ENCODE peak calls at places on chromosomes 11 and 22, in four cellular contexts. X is body of pancreas, Z is psoas muscle, P is uterus. J is an unnamed sample.

GRCh38 chr11:11348303-11348702 is 4.7 kb downstream of the CSNK2A3 start:
- DNase-seq in Z (no peak), P (no peak), X (no peak), J (no peak)

GRCh38 chr22:27107005-27107404 is 449.6 kb downstream of the MIAT start:
- DNase-seq in X (no peak), P (no peak), Z (no peak), J (no peak)

GRCh38 chr11:64834723-64835615 is 9.5 kb downstream of the CDC42BPG start:
- DNase-seq in X (peak; percentile 66), Z (peak; percentile 50), P (no peak), J (peak; percentile 76)

GRCh38 chr11:116888884-116889549 is 51.6 kb upstream of the APOA1 start:
- DNase-seq in X (no peak), P (no peak), Z (no peak), J (no peak)

GRCh38 chr11:134503104-134503503 is 91.1 kb upstream of the B3GAT1 start:
- DNase-seq in X (no peak), Z (no peak), P (no peak), J (no peak)

GRCh38 chr22:43925433-43926348 is 2.1 kb downstream of the PNPLA3 start:
- DNase-seq in X (no peak), P (no peak), Z (peak; percentile 65), J (no peak)

GRCh38 chr11:77278595-77279506 is 22.6 kb downstream of the GDPD4 start:
- DNase-seq in P (no peak), Z (no peak), X (no peak), J (no peak)

GRCh38 chr11:95469268-95469667 is 238.3 kb upstream of the SESN3 start:
- DNase-seq in P (no peak), X (no peak), Z (no peak), J (no peak)

GRCh38 chr11:67371549-67372231 is 1.7 kb downstream of the CLCF1 start:
- DNase-seq in X (peak; percentile 59), P (peak; percentile 66), Z (no peak), J (no peak)

GRCh38 chr22:44449061-44449682 is 48.9 kb downstream of the RTL6 start:
- DNase-seq in P (no peak), X (no peak), Z (no peak), J (no peak)

GRCh38 chr11:33000181-33000580 is 15.5 kb upstream of the DEPDC7 start:
- DNase-seq in X (no peak), Z (no peak), P (no peak), J (no peak)

GRCh38 chr11:114270531-114271270 is 25.5 kb upstream of the NNMT start:
- DNase-seq in Z (no peak), P (no peak), X (no peak), J (no peak)

GRCh38 chr22:42807185-42807584 is 49.9 kb downstream of the ARFGAP3 start:
- DNase-seq in P (no peak), X (no peak), Z (no peak), J (peak; percentile 21)

GRCh38 chr11:67666676-67667489 is 7.5 kb downstream of the ALDH3B2 start:
- DNase-seq in X (no peak), Z (no peak), P (no peak), J (no peak)

GRCh38 chr22:17638182-17638431 is 450 bp upstream of the BCL2L13 start:
- DNase-seq in Z (no peak), X (no peak), P (no peak), J (no peak)

GRCh38 chr11:47668665-47669064 is 26.3 kb upstream of the MTCH2 start:
- DNase-seq in X (no peak), Z (no peak), P (no peak), J (no peak)

GRCh38 chr11:5245155-5245554 is 4.5 kb downstream of the HBG1 start:
- DNase-seq in X (no peak), P (no peak), Z (no peak), J (no peak)

GRCh38 chr11:61066645-61067044 is 35.6 kb upstream of the CD5 start:
- DNase-seq in Z (no peak), X (no peak), P (no peak), J (no peak)

DNA sequence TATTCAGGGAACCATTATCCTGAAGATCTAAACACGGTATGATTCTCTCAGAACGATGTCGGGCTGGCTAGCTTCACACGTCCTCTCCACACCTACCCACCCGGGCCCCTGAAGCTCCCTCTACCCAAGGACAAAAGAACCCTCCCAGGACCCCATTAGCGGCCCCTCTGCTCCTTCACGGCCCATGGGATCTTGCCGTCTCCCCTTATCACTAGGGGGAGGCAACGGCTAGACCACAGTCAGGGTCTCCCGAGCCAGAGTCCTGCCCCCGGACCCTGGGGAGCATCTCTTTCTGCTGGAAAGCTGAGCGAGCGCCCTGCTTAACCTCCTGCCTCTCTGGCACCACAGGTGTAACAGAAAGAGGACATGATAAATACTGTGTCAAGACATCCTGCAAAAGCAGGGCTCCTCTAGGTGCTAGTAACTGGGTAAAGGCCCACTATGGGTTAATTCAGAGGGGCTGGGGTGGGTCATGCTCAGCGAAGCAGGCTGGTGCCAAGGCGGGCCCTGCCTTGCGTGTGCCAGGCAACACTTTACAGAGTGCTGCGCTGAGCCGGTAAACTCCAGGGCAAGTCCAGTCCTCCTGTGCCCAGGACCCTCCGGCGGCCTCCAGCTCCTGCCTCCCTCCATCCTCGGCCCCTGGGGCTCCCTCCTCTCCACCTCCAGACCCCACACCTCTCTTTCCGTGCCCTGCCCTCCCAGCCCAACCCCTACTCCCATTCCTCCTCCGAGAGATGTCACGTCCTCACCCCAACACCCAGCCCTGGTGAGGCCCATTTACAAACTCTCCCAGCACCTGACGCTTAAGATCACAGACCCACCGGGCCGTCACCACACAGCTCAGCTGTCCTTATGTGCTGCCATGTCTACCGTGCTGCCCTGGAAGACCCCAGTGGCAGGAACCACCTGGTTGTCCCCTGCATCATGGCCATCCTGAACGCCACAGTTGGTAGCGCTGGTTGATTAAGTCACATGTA is 3.0 kb downstream of the TOLLIP start:
- DNase-seq in Z (no peak), X (no peak), P (no peak), J (no peak)
- H3K4me3 ChIP-seq in Z (no peak overlapping the region), X (no peak overlapping the region), P (no peak overlapping the region), J (no peak overlapping the region)

GRCh38 chr11:90847268-90847886 is 624.5 kb upstream of the CHORDC1 start:
- DNase-seq in P (no peak), X (no peak), Z (no peak), J (no peak)

GRCh38 chr11:90846628-90847027 is 623.8 kb upstream of the CHORDC1 start:
- DNase-seq in X (no peak), Z (no peak), P (no peak), J (no peak)

GRCh38 chr11:90849278-90849677 is 626.4 kb upstream of the CHORDC1 start:
- DNase-seq in P (no peak), X (no peak), Z (no peak), J (no peak)

GRCh38 chr11:90855531-90855930 is 632.7 kb upstream of the CHORDC1 start:
- DNase-seq in P (no peak), X (no peak), Z (no peak), J (no peak)

DNA sequence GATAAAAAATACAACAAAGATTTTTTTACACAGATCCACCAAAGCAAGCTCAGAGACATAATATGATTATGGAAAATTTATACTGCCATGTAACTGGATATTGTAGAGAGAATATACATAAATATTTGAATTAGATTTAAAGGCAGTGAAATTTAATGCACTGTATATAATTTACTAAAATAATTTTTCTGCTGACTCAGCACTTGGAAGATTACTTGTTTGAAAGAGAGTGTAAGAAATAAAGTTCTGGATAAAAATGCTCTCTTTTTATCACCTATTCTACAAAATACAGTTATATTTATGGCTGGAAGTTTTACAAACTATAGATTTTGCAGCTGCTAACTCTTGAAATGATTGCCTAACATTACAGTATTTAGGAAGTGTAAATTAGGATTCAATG is 628.3 kb upstream of the CHORDC1 start:
- DNase-seq in P (no peak), X (no peak), Z (no peak), J (no peak)
- H3K36me3 ChIP-seq in P (no peaks in the 10 kb centered on the region), X (no peaks in the 10 kb centered on the region), Z (no peaks in the 10 kb centered on the region), J (no peaks in the 10 kb centered on the region)

DNA sequence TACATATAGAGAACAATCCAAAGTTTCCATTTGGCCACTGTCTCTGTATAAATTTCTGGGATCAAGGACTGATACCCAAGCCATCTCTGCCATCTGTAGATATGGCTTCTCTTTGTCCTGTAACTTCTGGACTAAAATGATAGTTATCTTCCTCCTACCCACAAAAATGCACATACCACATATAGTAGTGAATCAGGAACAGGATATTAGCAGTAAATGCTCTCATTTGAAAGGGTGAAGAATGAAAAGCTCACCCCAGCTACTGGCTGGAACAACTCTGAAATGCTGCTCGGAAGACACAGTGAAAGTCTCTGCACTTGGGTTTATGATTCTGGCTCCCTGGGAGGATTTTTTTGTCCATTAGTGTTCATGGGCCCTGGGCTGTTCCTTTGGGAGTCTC is 856.4 kb upstream of the LRRC4C start:
- DNase-seq in X (no peak), Z (no peak), P (no peak), J (no peak)
- H3K27ac ChIP-seq in X (no peak overlapping the region), Z (no peak overlapping the region), P (no peak overlapping the region), J (no peak overlapping the region)

GRCh38 chr11:121715395-121715794 is 262.6 kb upstream of the SORL1-AS1 start:
- DNase-seq in P (no peak), X (no peak), Z (no peak), J (no peak)

GRCh38 chr11:121711900-121712424 is 259.2 kb upstream of the SORL1-AS1 start:
- DNase-seq in X (no peak), P (peak; percentile 31), Z (no peak), J (no peak)

GRCh38 chr11:121717296-121717695 is 264.5 kb upstream of the SORL1-AS1 start:
- DNase-seq in X (no peak), P (no peak), Z (no peak), J (no peak)

GRCh38 chr11:121716060-121716459 is 263.3 kb upstream of the SORL1-AS1 start:
- DNase-seq in X (no peak), P (no peak), Z (no peak), J (no peak)

GRCh38 chr11:121714356-121714755 is 261.6 kb upstream of the SORL1-AS1 start:
- DNase-seq in P (no peak), X (no peak), Z (no peak), J (no peak)
- H3K4me3 ChIP-seq in P (no peak overlapping the region), X (no peak overlapping the region), Z (no peak overlapping the region), J (no peak overlapping the region)

DNA sequence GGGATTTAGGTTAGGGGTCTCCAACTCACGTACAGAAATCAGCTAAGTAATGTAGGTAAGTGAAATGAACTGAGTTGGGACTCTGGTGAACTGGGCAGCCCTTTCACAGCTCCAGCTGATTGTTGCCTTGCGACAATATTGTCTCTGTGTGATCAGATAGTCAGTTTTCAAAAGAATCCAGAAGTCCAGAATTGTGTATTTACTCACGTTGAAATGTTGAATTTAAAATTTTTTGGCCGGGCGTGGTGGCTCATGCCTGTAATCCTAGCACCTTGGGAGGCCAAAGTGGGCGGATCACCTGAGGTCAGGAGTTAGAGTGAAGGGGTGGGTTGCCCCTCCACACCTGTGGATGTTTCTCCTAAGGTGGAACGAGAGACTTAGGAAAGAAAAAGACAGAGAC is 18.8 kb upstream of the WDR74 start:
- DNase-seq in Z (no peak), X (no peak), P (no peak), J (no peak)
- H3K36me3 ChIP-seq in Z (peaks cover 12% of the 10 kb centered on the region), X (peaks cover 6% of the 10 kb centered on the region), P (no peaks in the 10 kb centered on the region), J (peaks cover 8% of the 10 kb centered on the region)

DNA sequence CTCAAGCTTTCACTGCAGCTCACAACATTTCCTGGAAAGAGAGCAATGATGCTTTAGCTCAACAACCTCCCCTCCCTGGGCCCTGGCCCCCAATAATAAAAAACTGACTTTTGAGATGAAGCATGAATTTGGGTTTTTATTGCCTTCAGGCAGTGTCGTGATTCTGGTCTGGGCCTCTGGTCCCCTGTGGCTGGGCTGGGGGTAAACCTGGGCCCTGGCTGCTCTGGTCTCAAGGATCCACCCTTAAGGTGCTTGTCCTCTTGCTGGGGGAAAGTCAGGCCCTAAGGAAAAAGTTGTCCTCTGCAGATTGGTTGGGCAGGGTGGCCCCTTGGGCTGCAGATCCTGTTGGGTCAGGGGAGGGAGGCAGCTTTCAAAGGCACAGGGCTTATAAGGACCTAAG is 48.4 kb downstream of the KCNC1 start:
- DNase-seq in P (no peak), X (no peak), Z (peak; percentile 28), J (no peak)
- H3K27ac ChIP-seq in P (no peak overlapping the region), X (no peak overlapping the region), Z (no peak overlapping the region), J (no peak overlapping the region)

GRCh38 chr22:48576333-48577013 is 1251.2 kb downstream of the BRD1 start:
- DNase-seq in X (peak; percentile 20), Z (peak; percentile 19), P (no peak), J (no peak)
- H3K4me3 ChIP-seq in X (no peak overlapping the region), Z (peak overlapping the region; percentile 42), P (peak overlapping the region; percentile 30), J (no peak overlapping the region)

J was measured in lung.